ENCODE peak calls at places on chromosomes 7 and 10, in five cellular contexts. L is hepatocyte, Q is Panc1, P is NB4, X is upper lobe of right lung. A is an unnamed sample.

GRCh38 chr7:64555046-64555445 is 7.8 kb downstream of the ZNF680 start:
- DNase-seq in L (no peak), Q (no peak), P (no peak), X (no peak), A (no peak)

GRCh38 chr7:2255145-2256139 is 13.4 kb downstream of the NUDT1 start:
- DNase-seq in L (no peak), Q (no peak), P (no peak), X (no peak), A (no peak)

GRCh38 chr7:41033526-41033925 is 669.4 kb downstream of the INHBA start:
- DNase-seq in L (no peak), Q (no peak), P (no peak), X (no peak), A (no peak)

GRCh38 chr7:47332681-47333080 is 249.2 kb downstream of the TNS3 start:
- DNase-seq in L (no peak), Q (no peak), P (no peak), X (no peak), A (no peak)

GRCh38 chr10:62231805-62232204 is 36.8 kb downstream of the RTKN2 start:
- DNase-seq in L (no peak), Q (no peak), P (no peak), X (no peak), A (no peak)

GRCh38 chr10:28302012-28302667 is 724 bp downstream of the MPP7 start:
- DNase-seq in L (peak), Q (no peak), P (peak), X (no peak), A (no peak)

GRCh38 chr10:77837248-77837924 is 89.2 kb downstream of the DLG5 start:
- DNase-seq in L (no peak), Q (no peak), P (peak), X (no peak), A (no peak)

GRCh38 chr7:23418046-23418445 is 52.2 kb downstream of the IGF2BP3 start:
- DNase-seq in L (no peak), Q (no peak), P (peak), X (no peak), A (no peak)

GRCh38 chr7:123492485-123492884 is 41.9 kb downstream of the IQUB start:
- DNase-seq in L (no peak), Q (no peak), P (peak), X (no peak), A (no peak)

GRCh38 chr7:10237306-10237705 is 736.4 kb upstream of the PHF14 start:
- DNase-seq in L (peak), Q (no peak), P (no peak), X (no peak), A (no peak)

GRCh38 chr7:51062222-51062987 is 254.2 kb downstream of the COBL start:
- DNase-seq in L (no peak), Q (no peak), P (no peak), X (peak), A (no peak)

GRCh38 chr7:88566174-88566729 is 193.2 kb upstream of the ZNF804B start:
- DNase-seq in L (no peak), Q (no peak), P (no peak), X (no peak), A (no peak)

GRCh38 chr10:100101526-100102076 is 19.9 kb upstream of the CPN1 start:
- DNase-seq in L (peak), Q (no peak), P (no peak), X (no peak), A (no peak)

GRCh38 chr7:36224916-36225858 is 72.1 kb downstream of the EEPD1 start:
- DNase-seq in L (no peak), Q (no peak), P (no peak), X (no peak), A (no peak)

DNA sequence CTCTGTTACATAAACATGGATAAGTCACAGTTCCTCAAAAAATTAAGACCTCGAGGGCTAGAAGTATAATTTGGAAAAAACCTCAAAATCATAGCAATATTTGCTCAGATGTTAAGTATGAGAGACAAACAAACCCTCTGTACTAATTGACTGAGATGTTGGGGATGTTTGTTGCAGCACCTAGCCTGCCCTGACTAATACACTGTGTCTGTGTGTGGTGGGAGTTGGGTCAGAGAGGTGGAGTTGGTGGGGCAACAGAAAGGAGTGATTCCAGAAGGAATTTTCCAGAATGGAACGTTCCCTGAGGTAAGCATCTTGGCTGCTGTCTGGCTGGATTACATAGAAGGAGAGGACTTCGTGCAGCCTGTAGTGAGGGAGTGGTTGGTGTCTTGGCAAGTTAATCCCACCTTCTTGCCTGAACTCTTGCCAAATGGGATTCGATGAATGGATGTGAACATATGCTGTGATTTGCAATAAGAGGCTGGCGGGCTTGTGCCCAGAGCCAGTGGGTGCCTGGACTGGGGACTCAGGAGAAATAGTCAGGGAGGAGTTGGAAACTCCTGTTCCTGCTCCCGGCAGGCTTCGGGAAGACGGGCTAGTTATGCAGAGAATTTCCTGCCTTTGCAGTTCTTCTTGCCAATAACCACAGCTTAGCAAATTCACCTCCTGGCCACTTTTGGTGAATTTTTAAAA is 9.3 kb upstream of the FAM180A start:
- DNase-seq in L (no peak), Q (no peak), P (no peak), X (no peak), A (no peak)
- H3K4me3 ChIP-seq in L (no peak), Q (no peak), P (no peak), X (peak), A (no peak)

GRCh38 chr10:6782378-6782777 is 202.3 kb upstream of the PRKCQ start:
- DNase-seq in L (no peak), Q (no peak), P (no peak), X (no peak), A (no peak)
- TF ChIP-seq CTCF in L (no peak), Q (no peak), P (no peak), X (no peak), A (no peak)

GRCh38 chr7:157568785-157569584 is 232.2 kb downstream of the DNAJB6 start:
- DNase-seq in L (peak), Q (no peak), P (peak), X (peak), A (no peak)

GRCh38 chr7:157566631-157567006 is 229.8 kb downstream of the DNAJB6 start:
- DNase-seq in L (no peak), Q (no peak), P (no peak), X (no peak), A (no peak)

GRCh38 chr7:157565981-157566630 is 229.3 kb downstream of the DNAJB6 start:
- DNase-seq in L (no peak), Q (no peak), P (no peak), X (no peak), A (no peak)

GRCh38 chr7:157568071-157568784 is 231.4 kb downstream of the DNAJB6 start:
- DNase-seq in L (no peak), Q (no peak), P (peak), X (no peak), A (no peak)

GRCh38 chr7:157567666-157568065 is 230.9 kb downstream of the DNAJB6 start:
- DNase-seq in L (no peak), Q (no peak), P (no peak), X (no peak), A (no peak)
- H3K4me3 ChIP-seq in L (no peak), Q (no peak), P (peak), X (peak), A (no peak)

DNA sequence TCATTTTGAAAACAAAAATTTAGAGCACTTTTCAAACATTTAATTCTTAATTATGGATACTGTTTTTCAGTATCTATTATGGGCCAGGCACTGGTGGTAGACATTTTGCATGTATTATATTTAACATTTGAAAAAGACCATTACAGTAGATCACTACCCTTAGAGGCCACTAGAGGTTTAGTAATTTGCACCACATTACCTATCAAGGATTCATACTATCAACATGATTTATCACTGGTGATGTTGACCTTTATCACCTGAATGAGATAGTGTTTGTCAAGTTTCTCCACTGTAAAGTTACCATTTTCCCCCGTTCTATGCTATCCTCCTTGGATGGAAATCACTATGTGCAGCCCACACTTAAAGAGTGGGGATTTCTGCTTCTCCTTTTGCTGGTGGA is 4.4 kb upstream of the SNX13 start:
- DNase-seq in L (no peak), Q (no peak), P (no peak), X (no peak), A (no peak)
- TF ChIP-seq CTCF in L (no peak), Q (peak), P (peak), X (no peak), A (no peak)

DNA sequence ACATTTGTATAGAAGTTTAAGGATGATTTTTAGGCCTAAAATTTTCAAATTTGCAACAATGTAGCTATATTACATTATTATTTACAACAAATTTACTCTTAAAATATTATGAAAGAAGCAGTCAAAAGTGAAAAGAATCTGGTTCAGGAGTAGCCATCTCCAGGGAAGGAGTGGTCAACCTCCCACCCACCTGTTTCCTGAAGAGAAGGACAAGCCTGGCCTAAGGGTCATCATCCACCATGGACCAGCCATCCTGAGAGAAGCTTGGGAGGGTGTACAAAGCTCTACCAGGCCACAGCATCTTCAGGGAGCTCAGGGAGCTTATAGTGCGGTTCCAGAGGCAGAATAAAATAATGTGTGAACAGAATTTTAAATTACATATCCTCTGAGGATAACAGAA is 38.1 kb downstream of the COL1A2 start:
- DNase-seq in L (no peak), Q (no peak), P (no peak), X (no peak), A (no peak)
- H3K4me3 ChIP-seq in L (no peak), Q (no peak), P (no peak), X (no peak), A (no peak)

GRCh38 chr7:128918266-128918665 is 7.8 kb upstream of the KCP start:
- DNase-seq in L (no peak), Q (no peak), P (no peak), X (peak), A (no peak)
- TF ChIP-seq CTCF in L (no peak), Q (no peak), P (no peak), X (no peak), A (no peak)

DNA sequence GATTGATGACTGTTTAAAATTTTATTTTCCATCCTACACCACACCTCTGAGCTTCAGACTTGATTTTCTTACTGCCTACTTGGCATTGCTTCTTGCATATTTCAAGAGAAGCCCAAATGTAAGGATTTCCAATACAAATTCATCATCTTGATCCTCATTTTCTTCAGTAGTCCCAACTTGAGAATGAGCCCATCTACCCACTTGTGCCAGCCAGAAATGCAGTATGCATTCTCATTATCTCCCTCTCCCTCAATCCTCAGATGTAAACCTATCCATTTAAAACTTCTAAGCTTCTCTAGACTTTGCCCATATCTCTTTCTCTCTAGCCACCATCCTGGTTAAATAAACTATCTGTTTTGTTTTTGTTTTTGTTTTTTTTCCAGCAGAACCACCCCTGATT is 22.4 kb upstream of the EGFR start:
- DNase-seq in L (no peak), Q (no peak), P (no peak), X (no peak), A (no peak)
- H3K4me3 ChIP-seq in L (no peak), Q (no peak), P (no peak), X (no peak), A (no peak)

GRCh38 chr10:92848037-92848440 is 281 bp upstream of the EXOC6 start:
- DNase-seq in L (no peak), Q (no peak), P (no peak), X (no peak), A (no peak)

GRCh38 chr10:92849234-92849525 is 860 bp downstream of the EXOC6 start:
- DNase-seq in L (no peak), Q (no peak), P (no peak), X (no peak), A (no peak)

GRCh38 chr10:92847185-92847864 is 995 bp upstream of the EXOC6 start:
- DNase-seq in L (no peak), Q (no peak), P (peak), X (no peak), A (no peak)

GRCh38 chr10:92849576-92850090 is 1.3 kb downstream of the EXOC6 start:
- DNase-seq in L (no peak), Q (no peak), P (peak), X (no peak), A (no peak)

GRCh38 chr10:92848441-92849233 is at the start of gene EXOC6:
- DNase-seq in L (peak), Q (peak), P (peak), X (peak), A (peak)
- TF ChIP-seq CTCF in L (no peak), Q (peak), P (no peak), X (no peak), A (peak)

GRCh38 chr7:45202618-45203017 is 45.0 kb downstream of the RAMP3 start:
- DNase-seq in L (no peak), Q (no peak), P (no peak), X (no peak), A (no peak)

GRCh38 chr7:45199506-45199905 is 41.9 kb downstream of the RAMP3 start:
- DNase-seq in L (no peak), Q (no peak), P (no peak), X (peak), A (no peak)

GRCh38 chr7:45203459-45203858 is 45.9 kb downstream of the RAMP3 start:
- DNase-seq in L (no peak), Q (no peak), P (no peak), X (peak), A (no peak)

GRCh38 chr7:45198986-45199385 is 41.4 kb downstream of the RAMP3 start:
- DNase-seq in L (no peak), Q (no peak), P (no peak), X (peak), A (no peak)

GRCh38 chr7:45203947-45204445 is 46.4 kb downstream of the RAMP3 start:
- DNase-seq in L (peak), Q (no peak), P (peak), X (peak), A (peak)
- H3K4me3 ChIP-seq in L (no peak), Q (peak), P (no peak), X (peak), A (no peak)

GRCh38 chr10:90871279-90871760 is 454 bp upstream of the RPP30 start:
- DNase-seq in L (peak), Q (peak), P (peak), X (no peak), A (no peak)

GRCh38 chr10:90862908-90863514 is 5.2 kb upstream of the HTR7 start:
- DNase-seq in L (peak), Q (peak), P (peak), X (no peak), A (no peak)

GRCh38 chr10:90860790-90861189 is 3.0 kb upstream of the HTR7 start:
- DNase-seq in L (no peak), Q (no peak), P (no peak), X (no peak), A (no peak)

GRCh38 chr10:90866050-90866598 is 5.7 kb upstream of the RPP30 start:
- DNase-seq in L (no peak), Q (no peak), P (no peak), X (no peak), A (no peak)

DNA sequence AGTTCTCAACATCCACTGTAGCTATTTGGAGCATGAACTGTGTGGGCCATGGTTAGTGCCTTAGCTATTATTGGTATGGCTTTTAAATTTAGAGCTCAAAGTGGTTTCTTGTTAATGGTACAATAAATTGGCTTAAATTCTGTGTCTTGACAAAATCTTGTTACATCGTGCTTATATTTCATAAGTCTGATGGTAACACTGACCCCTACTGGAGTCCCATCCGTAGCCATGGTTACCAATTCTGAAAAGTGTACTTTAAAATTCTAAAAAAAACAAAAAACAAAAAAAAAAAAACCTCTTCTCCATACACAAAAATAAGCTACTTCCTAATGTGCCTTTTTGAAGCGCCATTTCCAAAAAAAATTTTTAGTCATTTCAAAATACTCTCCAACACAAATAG is 6.4 kb upstream of the RPP30 start:
- DNase-seq in L (peak), Q (no peak), P (peak), X (no peak), A (no peak)
- TF ChIP-seq CTCF in L (peak), Q (peak), P (peak), X (peak), A (no peak)